ENCODE peak calls at places on chromosomes 4 and X, in five cellular contexts. Y, B, R, X and P are unnamed samples.

GRCh38 chr4:146634825-146635224 is 3.9 kb upstream of the POU4F2 start:
- DNase-seq in Y (no peak), B (no peak), R (no peak), X (no peak), P (no peak)

GRCh38 chr4:52873861-52874343 is 11.8 kb downstream of the RASL11B start:
- DNase-seq in Y (no peak), B (no peak), R (no peak), X (no peak), P (no peak)

GRCh38 chrX:153865321-153865580 is 20.7 kb downstream of the L1CAM start:
- DNase-seq in Y (no peak), B (no peak), R (no peak), X (no peak), P (no peak)

GRCh38 chr4:16117164-16117563 is 33.3 kb upstream of the PROM1 start:
- DNase-seq in Y (no peak), B (no peak), R (no peak), X (no peak), P (no peak)

GRCh38 chrX:128616933-128617332 is 564.7 kb upstream of the ACTRT1 start:
- DNase-seq in Y (no peak), B (no peak), R (no peak), X (no peak), P (no peak)

GRCh38 chrX:147174596-147174995 is 360.1 kb upstream of the CXorf51A start:
- DNase-seq in Y (no peak), B (no peak), R (no peak), X (no peak), P (no peak)

GRCh38 chr4:1511441-1512041 is 105.3 kb upstream of the NKX1-1 start:
- DNase-seq in Y (peak), B (no peak), R (no peak), X (peak), P (no peak)

GRCh38 chrX:39165773-39166172 is 364.5 kb downstream of the MID1IP1 start:
- DNase-seq in Y (no peak), B (no peak), R (no peak), X (no peak), P (no peak)

GRCh38 chrX:66635360-66635759 is 3.5 kb downstream of the EDA2R start:
- DNase-seq in Y (peak), B (no peak), R (no peak), X (no peak), P (no peak)

GRCh38 chr4:67343162-67343561 is 202.1 kb downstream of the CENPC start:
- DNase-seq in Y (no peak), B (no peak), R (no peak), X (no peak), P (no peak)

GRCh38 chrX:63754141-63754859 is 30.7 kb downstream of the ARHGEF9 start:
- DNase-seq in Y (no peak), B (no peak), R (no peak), X (no peak), P (peak)

GRCh38 chr4:4327652-4328121 is 37.6 kb downstream of the ZBTB49 start:
- DNase-seq in Y (peak), B (no peak), R (no peak), X (no peak), P (peak)

GRCh38 chrX:5876984-5877655 is 351.5 kb downstream of the NLGN4X start:
- DNase-seq in Y (no peak), B (no peak), R (no peak), X (no peak), P (no peak)

GRCh38 chrX:55794420-55794819 is 76.9 kb downstream of the RRAGB start:
- DNase-seq in Y (no peak), B (no peak), R (no peak), X (no peak), P (no peak)